ENCODE peak calls at places on chromosomes 6 and 20, in seven cellular contexts. W is IMR-90, E is PC-9, O is MM.1S, T is GM23248, R is SK-N-SH, Y is GM12878. A is an unnamed sample.
A peak's percentile ranks its signal among the peaks of the same experiment; 100 is the strongest.

GRCh38 chr20:25484911-25485511 is 77.5 kb downstream of the GINS1 start:
- DNase-seq in W (no peak), E (peak; percentile 44), O (peak; percentile 44), T (no peak), R (no peak), Y (no peak), A (no peak)

GRCh38 chr20:39210331-39211074 is 248.4 kb downstream of the DHX35 start:
- DNase-seq in W (no peak), E (no peak), O (no peak), T (no peak), R (no peak), Y (no peak), A (no peak)

GRCh38 chr6:87858440-87858839 is 156.4 kb upstream of the AKIRIN2 start:
- DNase-seq in W (no peak), E (no peak), O (no peak), T (peak; percentile 13), R (no peak), Y (no peak), A (no peak)

GRCh38 chr6:77368660-77369313 is 94.5 kb downstream of the HTR1B start:
- DNase-seq in W (peak; percentile 38), E (peak; percentile 62), O (peak; percentile 28), T (peak; percentile 60), R (no peak), Y (no peak), A (peak; percentile 28)

GRCh38 chr20:50366270-50367103 is 143.7 kb upstream of the PTPN1 start:
- DNase-seq in W (peak; percentile 75), E (peak; percentile 71), O (peak; percentile 52), T (no peak), R (peak; percentile 71), Y (no peak), A (peak; percentile 92)

GRCh38 chr20:54132612-54133433 is 41.0 kb downstream of the CYP24A1 start:
- DNase-seq in W (peak; percentile 98), E (peak; percentile 62), O (no peak), T (peak; percentile 98), R (no peak), Y (no peak), A (peak; percentile 86)

GRCh38 chr6:90905351-90905750 is 318.5 kb upstream of the MAP3K7 start:
- DNase-seq in W (no peak), E (no peak), O (no peak), T (no peak), R (no peak), Y (no peak), A (no peak)

GRCh38 chr20:50826121-50826520 is 31.3 kb downstream of the BCAS4 start:
- DNase-seq in W (peak; percentile 8), E (no peak), O (no peak), T (peak; percentile 42), R (no peak), Y (no peak), A (no peak)

GRCh38 chr20:44896583-44896982 is 11.1 kb downstream of the YWHAB start:
- DNase-seq in W (peak; percentile 29), E (no peak), O (no peak), T (peak; percentile 39), R (no peak), Y (no peak), A (no peak)

GRCh38 chr20:610130-611046 is at the start of gene TCF15:
- DNase-seq in W (no peak), E (no peak), O (no peak), T (peak; percentile 19), R (peak; percentile 100), Y (no peak), A (peak; percentile 23)
- H3K4me3 ChIP-seq in W (no peak within 1 kb of the TSS), E (no peak within 1 kb of the TSS), O (no peak within 1 kb of the TSS), T (no peak within 1 kb of the TSS), R (peak within 1 kb of the TSS; percentile 39), Y (no peak within 1 kb of the TSS), A (no peak within 1 kb of the TSS)

DNA sequence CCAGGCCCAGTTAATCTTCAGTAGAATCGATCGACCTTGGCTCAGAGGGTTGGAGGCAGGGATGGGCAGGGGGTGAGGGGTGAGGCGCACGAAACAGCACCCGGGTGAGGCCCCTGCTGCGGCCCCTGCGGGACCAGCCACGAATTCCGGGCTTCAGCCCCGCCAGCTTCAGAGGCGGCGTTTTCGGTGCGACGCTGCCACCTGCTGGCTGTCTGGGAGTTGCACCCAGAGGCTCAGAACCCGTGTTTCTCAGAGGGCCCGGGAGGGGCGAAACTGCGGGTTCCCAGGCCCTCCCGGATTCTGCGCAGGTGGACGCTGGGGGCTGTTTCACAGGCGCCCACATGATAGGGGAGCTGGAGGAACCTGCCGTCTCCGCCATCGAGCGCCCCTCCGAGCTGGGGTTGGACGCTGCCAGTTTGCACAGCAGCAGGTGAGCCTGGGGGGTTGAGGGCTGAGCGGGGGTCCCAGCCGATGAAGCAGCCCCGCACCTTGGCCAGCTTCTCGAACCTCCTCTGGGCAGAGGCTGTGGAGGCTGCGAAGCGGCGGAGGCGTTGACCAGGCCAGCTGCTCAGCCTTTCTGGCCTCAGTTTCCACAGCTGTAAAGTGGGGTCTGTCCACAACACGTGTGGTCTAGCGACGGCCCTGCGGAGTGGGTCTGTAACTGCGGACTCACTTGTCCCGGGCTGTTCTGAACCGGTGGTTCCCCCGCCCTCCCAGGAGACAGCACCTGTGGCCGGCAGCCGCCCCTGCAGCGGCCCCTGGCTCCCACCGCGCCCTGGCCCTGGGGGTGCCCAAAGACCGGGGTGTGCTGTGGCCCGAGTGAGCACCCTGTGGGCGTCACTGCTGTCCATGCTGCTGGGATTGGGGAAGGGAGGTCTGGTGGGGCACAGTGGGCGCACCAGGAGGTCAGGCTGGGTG is 2.5 kb upstream of the BHLHE23 start:
- DNase-seq in W (peak; percentile 42), E (peak; percentile 79), O (peak; percentile 87), T (peak; percentile 80), R (peak; percentile 95), Y (peak; percentile 60), A (peak; percentile 84)
- H3K4me2 ChIP-seq in W (peak overlapping the region; percentile 27), E (peak overlapping the region; percentile 22), O (peak overlapping the region; percentile 86), T (no peak overlapping the region), R (peak overlapping the region; percentile 34), Y (peak overlapping the region; percentile 92), A (peak overlapping the region; percentile 90)

DNA sequence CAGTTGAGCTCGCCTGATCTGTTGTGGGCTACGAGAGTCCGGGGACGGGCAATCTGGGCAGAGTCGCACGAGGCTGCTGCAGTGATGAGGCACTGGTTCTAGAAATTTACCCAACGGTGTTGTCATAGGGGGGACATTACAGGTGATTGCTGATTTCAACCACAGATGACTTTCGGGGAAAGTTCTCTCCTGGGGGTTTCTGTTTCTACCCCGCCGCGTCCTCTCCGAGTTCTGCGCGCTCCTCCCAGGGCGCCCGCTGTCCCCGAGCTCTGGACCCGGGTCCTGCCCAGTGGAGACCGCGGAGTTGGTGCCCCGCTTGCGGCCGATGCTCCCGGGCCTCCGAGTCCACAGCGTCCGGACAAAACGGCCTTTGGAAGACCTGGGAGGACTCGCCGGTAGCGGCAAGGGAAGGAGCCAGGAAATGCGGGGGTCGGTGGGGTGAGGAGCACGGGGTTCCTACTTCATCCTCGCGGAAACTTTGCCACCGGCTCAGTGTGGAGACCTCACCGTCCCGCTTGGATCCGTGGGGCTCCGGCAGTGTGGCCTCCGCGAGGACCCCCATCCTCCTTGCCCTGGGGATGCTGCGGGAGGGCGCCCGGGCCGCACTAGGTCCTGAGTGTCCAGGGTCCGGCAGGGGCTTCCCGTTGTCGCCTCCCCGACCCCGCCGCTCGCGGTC is 12.3 kb upstream of the RAET1L start:
- DNase-seq in W (no peak), E (no peak), O (no peak), T (peak; percentile 19), R (no peak), Y (no peak), A (no peak)
- H3K4me3 ChIP-seq in W (no peak overlapping the region), E (no peak overlapping the region), O (no peak overlapping the region), T (peak overlapping the region; percentile 37), R (no peak overlapping the region), Y (no peak overlapping the region), A (no peak overlapping the region)

DNA sequence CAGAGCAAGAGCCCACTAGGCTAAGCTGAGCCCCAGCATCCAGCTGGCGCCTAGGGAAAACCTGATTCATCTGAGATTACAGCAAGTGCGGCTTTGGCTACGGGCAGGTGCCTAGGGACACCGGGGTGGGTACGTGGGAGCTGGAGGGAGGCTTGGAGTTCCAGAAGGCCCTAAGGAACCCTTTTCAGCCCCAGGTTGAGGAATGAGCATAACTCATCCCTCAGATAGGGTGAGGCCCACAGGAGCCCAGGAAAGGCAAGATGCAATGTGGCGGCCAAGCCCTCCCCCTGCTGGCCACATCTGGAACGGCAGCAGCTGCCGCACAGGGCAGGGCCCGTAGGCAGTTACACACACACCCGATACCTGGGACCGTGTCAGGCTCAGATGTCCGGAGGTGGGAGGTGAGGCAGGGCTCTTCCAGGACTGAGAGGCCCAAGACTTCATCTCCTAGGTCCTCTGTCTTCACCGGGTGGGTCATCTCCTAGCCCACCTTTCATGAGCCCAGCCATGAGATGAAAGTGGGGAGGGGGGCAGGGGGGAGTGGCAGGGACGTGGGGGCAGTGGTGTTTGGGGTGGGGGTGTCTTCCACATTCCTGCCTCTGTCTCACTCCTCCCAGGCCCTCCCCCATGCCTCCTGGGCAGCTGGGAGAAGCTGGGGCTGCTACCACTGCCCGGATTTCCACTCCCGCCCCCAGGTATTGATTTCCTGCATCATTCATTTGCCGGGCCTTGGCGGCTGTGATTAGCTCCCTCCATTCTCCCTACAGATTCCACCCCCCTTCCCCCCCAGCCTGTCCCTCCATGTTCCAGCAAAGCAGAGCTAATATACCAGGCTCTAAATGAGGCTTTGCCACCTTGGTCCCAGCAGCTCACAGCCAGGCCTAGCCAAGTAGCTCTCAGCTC is 5.5 kb downstream of the MDGA1 start:
- DNase-seq in W (peak; percentile 58), E (peak; percentile 82), O (peak; percentile 53), T (peak; percentile 74), R (peak; percentile 90), Y (no peak), A (peak; percentile 80)
- H3K4me2 ChIP-seq in W (no peak overlapping the region), E (no peak overlapping the region), O (no peak overlapping the region), T (peak overlapping the region; percentile 50), R (peak overlapping the region; percentile 43), Y (no peak overlapping the region), A (no peak overlapping the region)